ENCODE peak calls at places on chromosomes 7 and 10, in nine cellular contexts. K is activated CD4-positive, alpha-beta T cell treated with anti-CD3 and anti-CD28 coated beads for 24 hours; L is mesothelial cell of epicardium; T is C1 segment of cervical spinal cord; V is lower leg skin; Z is GM06990; A is SK-N-DZ; O is CD8-positive, alpha-beta memory T cell; Q is ecto neural progenitor cell. N is an unnamed sample.

GRCh38 chr10:11578802-11579255 is 32.6 kb downstream of the USP6NL start:
- DNase-seq in K (peak; percentile 25), Q (no peak), A (no peak), Z (peak; percentile 48), V (no peak), L (no peak), O (no peak), T (no peak), N (no peak)

GRCh38 chr7:43905954-43906326 is 456 bp downstream of the URGCP start:
- DNase-seq in O (no peak), Q (peak; percentile 63), K (no peak), L (no peak), T (no peak), A (peak; percentile 54), Z (peak; percentile 40), V (peak; percentile 89), N (no peak)

GRCh38 chr10:29804025-29804852 is 169.5 kb upstream of the SVIL start:
- DNase-seq in V (no peak), T (no peak), K (no peak), A (no peak), L (no peak), O (no peak), Q (no peak), Z (no peak), N (no peak)

GRCh38 chr10:71527135-71527534 is 130.4 kb downstream of the CDH23 start:
- DNase-seq in O (no peak), K (no peak), Z (no peak), A (no peak), V (no peak), Q (no peak), T (no peak), L (no peak), N (no peak)

GRCh38 chr10:61835069-61835908 is 66.2 kb upstream of the ARID5B start:
- DNase-seq in O (no peak), K (no peak), A (peak; percentile 63), T (no peak), V (no peak), Z (peak; percentile 6), Q (no peak), L (no peak), N (no peak)

GRCh38 chr7:99365318-99366141 is 9.0 kb upstream of the ARPC1B start:
- DNase-seq in V (no peak), A (peak; percentile 28), Q (no peak), Z (no peak), K (no peak), L (no peak), T (no peak), O (peak; percentile 51), N (peak; percentile 55)

GRCh38 chr7:132548489-132549078 is 27.7 kb downstream of the PLXNA4 start:
- DNase-seq in O (no peak), Z (no peak), K (no peak), L (no peak), Q (no peak), T (no peak), V (no peak), A (no peak), N (no peak)

GRCh38 chr7:22117222-22117621 is 171.5 kb upstream of the CDCA7L start:
- DNase-seq in T (no peak), A (no peak), L (no peak), Q (no peak), V (peak; percentile 40), K (no peak), Z (no peak), O (no peak), N (no peak)

GRCh38 chr10:131832056-131832685 is 68.6 kb upstream of the PPP2R2D start:
- DNase-seq in Z (no peak), K (no peak), A (no peak), T (no peak), Q (no peak), L (peak; percentile 8), V (no peak), O (no peak), N (no peak)

GRCh38 chr7:80916770-80917681 is 1.8 kb downstream of the SEMA3C start:
- DNase-seq in O (no peak), T (no peak), Z (no peak), L (no peak), A (no peak), K (no peak), V (no peak), Q (no peak), N (no peak)

GRCh38 chr7:140525741-140526140 is 46.4 kb upstream of the MKRN1 start:
- DNase-seq in T (no peak), Z (no peak), K (no peak), O (peak; percentile 33), V (no peak), A (no peak), L (no peak), Q (no peak), N (no peak)

GRCh38 chr7:122070062-122070461 is 74.0 kb downstream of the AASS start:
- DNase-seq in Z (no peak), L (no peak), A (no peak), V (no peak), O (no peak), K (no peak), Q (no peak), T (no peak), N (no peak)

GRCh38 chr7:100943693-100944092 is 5.6 kb upstream of the MUC3A start:
- DNase-seq in T (no peak), O (no peak), Q (no peak), Z (no peak), A (no peak), V (no peak), K (no peak), L (no peak), N (no peak)